ENCODE peak calls at places on chromosomes 2 and 18, in four cellular contexts. One of them, this sample, is unnamed.

GRCh38 chr2:65057391-65058052 is 1.3 kb downstream of the CEP68 start:
- DNase-seq in SK-MEL-5: no peak
- DNase-seq in breast epithelium: no peak
- DNase-seq in neural crest cell: no peak
- DNase-seq in this sample: no peak

GRCh38 chr2:55168221-55169154 is 63.6 kb downstream of the CLHC1 start:
- DNase-seq in SK-MEL-5: peak
- DNase-seq in breast epithelium: peak
- DNase-seq in neural crest cell: no peak
- DNase-seq in this sample: peak

GRCh38 chr2:126971481-126972271 is 73.0 kb downstream of the TEX51 start:
- DNase-seq in breast epithelium: peak
- DNase-seq in SK-MEL-5: peak
- DNase-seq in neural crest cell: peak
- DNase-seq in this sample: peak

GRCh38 chr2:108377411-108377810 is 343 bp upstream of the SULT1C4 start:
- DNase-seq in SK-MEL-5: no peak
- DNase-seq in neural crest cell: no peak
- DNase-seq in breast epithelium: no peak
- DNase-seq in this sample: no peak

GRCh38 chr2:200003444-200003843 is 48.1 kb downstream of the MAIP1 start:
- DNase-seq in neural crest cell: no peak
- DNase-seq in SK-MEL-5: no peak
- DNase-seq in breast epithelium: no peak
- DNase-seq in this sample: no peak

GRCh38 chr2:218472980-218473379 is 54.1 kb downstream of the VIL1 start:
- DNase-seq in breast epithelium: no peak
- DNase-seq in neural crest cell: no peak
- DNase-seq in SK-MEL-5: no peak
- DNase-seq in this sample: no peak

GRCh38 chr2:163667064-163667887 is 68.5 kb downstream of the FIGN start:
- DNase-seq in SK-MEL-5: no peak
- DNase-seq in breast epithelium: no peak
- DNase-seq in neural crest cell: no peak
- DNase-seq in this sample: peak

GRCh38 chr2:237895544-237896506 is 36.4 kb downstream of the RAMP1 start:
- DNase-seq in SK-MEL-5: no peak
- DNase-seq in neural crest cell: no peak
- DNase-seq in breast epithelium: peak
- DNase-seq in this sample: no peak

GRCh38 chr2:238104071-238104511 is 4.0 kb downstream of the ESPNL start:
- DNase-seq in neural crest cell: no peak
- DNase-seq in SK-MEL-5: no peak
- DNase-seq in breast epithelium: no peak
- DNase-seq in this sample: no peak

GRCh38 chr2:15674637-15675455 is 83.2 kb downstream of the DDX1 start:
- DNase-seq in neural crest cell: no peak
- DNase-seq in breast epithelium: no peak
- DNase-seq in SK-MEL-5: no peak
- DNase-seq in this sample: peak

GRCh38 chr2:84830095-84830494 is 50.8 kb downstream of the TRABD2A start:
- DNase-seq in breast epithelium: no peak
- DNase-seq in SK-MEL-5: no peak
- DNase-seq in neural crest cell: no peak
- DNase-seq in this sample: no peak

GRCh38 chr2:240840435-240841060 is 20.5 kb upstream of the KIF1A start:
- DNase-seq in neural crest cell: peak
- DNase-seq in SK-MEL-5: peak
- DNase-seq in breast epithelium: no peak
- DNase-seq in this sample: peak

GRCh38 chr2:215868886-215869285 is 144.5 kb downstream of the MREG start:
- DNase-seq in SK-MEL-5: no peak
- DNase-seq in breast epithelium: no peak
- DNase-seq in neural crest cell: no peak
- DNase-seq in this sample: no peak

GRCh38 chr2:86087936-86088850 is 17.5 kb downstream of the POLR1A start:
- DNase-seq in SK-MEL-5: no peak
- DNase-seq in breast epithelium: no peak
- DNase-seq in neural crest cell: no peak
- DNase-seq in this sample: no peak

GRCh38 chr2:102442967-102443828 is 20.2 kb downstream of the IL18RAP start:
- DNase-seq in neural crest cell: peak
- DNase-seq in breast epithelium: no peak
- DNase-seq in SK-MEL-5: peak
- DNase-seq in this sample: peak

GRCh38 chr18:54679318-54680149 is 88.5 kb downstream of the DYNAP start:
- DNase-seq in neural crest cell: no peak
- DNase-seq in SK-MEL-5: peak
- DNase-seq in breast epithelium: no peak
- DNase-seq in this sample: peak

GRCh38 chr2:231935207-231935524 is 9.0 kb upstream of the NPPC start:
- DNase-seq in SK-MEL-5: peak
- DNase-seq in neural crest cell: no peak
- DNase-seq in breast epithelium: peak
- DNase-seq in this sample: no peak

GRCh38 chr18:70423988-70424387 is 135.1 kb downstream of the SOCS6 start:
- DNase-seq in neural crest cell: no peak
- DNase-seq in breast epithelium: peak
- DNase-seq in SK-MEL-5: no peak
- DNase-seq in this sample: no peak

This sample was measured in ACHN.